ENCODE peak calls at places on chromosome 13, in four cellular contexts. E, B, V and P are unnamed samples.

GRCh38 chr13:93505104-93505952 is 278.7 kb downstream of the GPC6 start:
- DNase-seq in B (no peak), E (peak), V (peak), P (no peak)

GRCh38 chr13:29886446-29886845 is 36.0 kb upstream of the UBL3 start:
- DNase-seq in B (no peak), V (no peak), E (no peak), P (no peak)

GRCh38 chr13:79541426-79542049 is 60.6 kb downstream of the NDFIP2 start:
- DNase-seq in V (peak), E (peak), B (no peak), P (peak)

GRCh38 chr13:42345367-42345766 is 73.4 kb downstream of the AKAP11 start:
- DNase-seq in E (no peak), V (no peak), B (no peak), P (no peak)

GRCh38 chr13:24626449-24626848 is 53.8 kb upstream of the ATP12A start:
- DNase-seq in B (no peak), E (no peak), V (no peak), P (no peak)

GRCh38 chr13:113887700-113888201 is 23.9 kb upstream of the GAS6 start:
- DNase-seq in E (no peak), V (no peak), B (no peak), P (no peak)

GRCh38 chr13:102970542-102970941 is 95.7 kb downstream of the SLC10A2 start:
- DNase-seq in E (no peak), B (no peak), V (no peak), P (no peak)

GRCh38 chr13:113448885-113449692 is 4.2 kb downstream of the ADPRHL1 start:
- DNase-seq in B (no peak), E (no peak), V (peak), P (no peak)

GRCh38 chr13:111883571-111884343 is 183.2 kb upstream of the SOX1 start:
- DNase-seq in V (no peak), B (no peak), E (no peak), P (no peak)

GRCh38 chr13:98265669-98266551 is 88.8 kb upstream of the RNF113B start:
- DNase-seq in B (no peak), V (no peak), E (peak), P (no peak)

GRCh38 chr13:110374644-110375370 is 67.7 kb downstream of the COL4A2 start:
- DNase-seq in E (no peak), V (peak), B (no peak), P (no peak)

GRCh38 chr13:24074687-24075086 is 85.8 kb upstream of the SPATA13 start:
- DNase-seq in B (no peak), V (no peak), E (no peak), P (no peak)

GRCh38 chr13:43357435-43358065 is 334.2 kb downstream of the DNAJC15 start:
- DNase-seq in E (no peak), B (no peak), V (no peak), P (no peak)

GRCh38 chr13:21435710-21436151 is 23.4 kb downstream of the ZDHHC20 start:
- DNase-seq in E (peak), V (peak), B (no peak), P (no peak)

GRCh38 chr13:69935043-69935442 is 172.6 kb upstream of the ATXN8OS start:
- DNase-seq in E (peak), B (no peak), V (peak), P (no peak)

GRCh38 chr13:98543380-98544104 is 33.4 kb downstream of the STK24 start:
- DNase-seq in B (no peak), V (no peak), E (no peak), P (no peak)

GRCh38 chr13:63351533-63351932 is 1935.9 kb upstream of the PCDH20 start:
- DNase-seq in E (peak), B (no peak), V (no peak), P (no peak)

GRCh38 chr13:111337206-111337605 is 16.8 kb downstream of the TEX29 start:
- DNase-seq in B (no peak), V (peak), E (peak), P (no peak)

GRCh38 chr13:99072356-99072755 is 94.5 kb upstream of the DOCK9 start:
- DNase-seq in V (peak), E (no peak), B (no peak), P (no peak)

GRCh38 chr13:98976941-98977340 is 923 bp downstream of the DOCK9 start:
- DNase-seq in E (peak), V (no peak), B (no peak), P (no peak)

DNA sequence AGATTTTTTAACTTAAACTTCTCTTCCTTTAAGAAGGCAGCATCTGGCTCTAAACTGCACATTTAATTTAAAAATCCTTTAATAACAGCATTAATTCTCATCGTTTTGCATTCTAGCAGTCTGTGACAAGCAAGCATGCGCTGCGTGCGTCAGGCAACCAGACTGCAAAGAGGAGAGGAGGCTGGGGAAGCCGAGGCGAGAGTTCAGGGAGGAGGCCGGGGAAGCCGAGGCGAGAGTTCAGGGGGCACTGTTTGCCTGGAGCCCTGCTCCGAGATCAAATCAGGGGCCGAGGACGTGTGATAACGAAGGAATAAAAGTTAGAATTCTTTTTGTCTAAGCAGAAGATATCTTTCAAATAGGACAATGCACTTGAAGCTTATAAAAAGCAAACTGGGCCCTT is 435.7 kb downstream of the EFNB2 start:
- DNase-seq in E (no peak), V (no peak), B (no peak), P (no peak)
- H2BK12ac ChIP-seq in E (no peak), V (peak), B (peak), P (no peak)

GRCh38 chr13:48078251-48078656 is 16.6 kb downstream of the MED4 start:
- DNase-seq in B (no peak), E (no peak), V (peak), P (no peak)
- H3K4me3 ChIP-seq in B (no peak), E (no peak), V (peak), P (peak)

DNA sequence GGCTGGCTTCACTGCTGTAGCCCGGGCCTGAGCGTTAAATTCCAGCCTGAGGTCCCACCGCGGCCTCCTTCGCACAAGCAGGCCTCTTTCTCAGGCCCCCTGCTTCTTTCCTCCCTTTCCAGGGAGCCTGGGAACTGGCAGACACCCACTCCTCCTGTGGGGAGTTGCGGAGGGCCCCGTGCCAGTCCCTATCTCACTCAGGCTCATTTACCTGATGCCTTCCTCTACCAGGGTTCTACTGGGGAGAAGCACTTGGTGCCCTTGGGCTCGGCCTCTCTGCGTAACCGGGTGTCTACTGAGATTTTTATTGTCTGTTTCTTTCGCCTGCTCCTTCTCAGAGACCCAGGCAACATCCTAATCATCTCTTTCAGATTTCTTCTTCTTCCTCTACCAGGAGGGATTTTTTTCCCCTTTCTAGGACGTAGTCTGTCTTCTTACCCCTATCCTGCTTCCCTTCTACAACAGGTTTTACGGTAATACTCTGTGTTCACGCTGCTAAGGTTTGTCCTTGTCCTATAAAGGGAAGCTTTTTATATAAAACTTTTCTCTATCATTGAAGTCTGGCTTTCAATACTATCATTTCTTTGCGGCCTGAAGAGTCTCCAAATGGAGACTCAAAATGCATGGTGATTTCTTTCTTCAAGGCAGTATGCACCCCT is 135.4 kb upstream of the GPR12 start:
- DNase-seq in V (no peak), E (no peak), B (no peak), P (no peak)
- H2BK12ac ChIP-seq in V (no peak), E (no peak), B (peak), P (no peak)

DNA sequence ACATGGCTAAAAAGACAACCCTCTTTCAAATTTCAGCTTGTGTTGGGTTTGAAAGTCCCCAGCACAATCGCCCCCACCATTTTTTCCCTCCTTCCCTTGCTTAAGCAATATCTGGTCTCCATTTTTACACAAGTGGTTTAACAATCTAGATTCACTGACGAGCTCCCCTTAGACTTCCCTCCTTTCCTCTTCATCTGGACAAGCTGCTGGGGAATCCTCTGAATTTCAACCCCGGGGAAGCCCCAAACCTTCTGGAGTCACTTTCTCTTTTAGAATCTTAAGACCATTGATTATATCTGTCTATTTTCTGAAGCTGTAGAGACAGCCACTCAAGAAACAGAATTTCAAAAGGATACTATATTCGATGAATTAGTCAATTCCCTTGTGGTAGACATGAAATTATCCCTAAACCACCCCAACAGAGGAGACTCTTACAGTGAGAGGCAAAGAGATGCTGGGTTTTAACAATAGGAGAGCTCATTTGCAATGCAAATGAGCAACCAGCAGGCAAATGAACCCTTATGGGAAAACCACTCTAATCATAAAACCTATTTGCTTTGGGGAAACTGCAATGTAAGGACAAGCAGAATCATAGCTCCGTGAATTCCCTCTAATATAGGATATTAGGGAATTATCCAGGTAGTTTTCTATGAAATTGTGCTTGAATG is 78.9 kb downstream of the TEX26 start:
- DNase-seq in B (no peak), V (no peak), E (no peak), P (no peak)
- H3K4me3 ChIP-seq in B (no peak), V (no peak), E (no peak), P (no peak)

DNA sequence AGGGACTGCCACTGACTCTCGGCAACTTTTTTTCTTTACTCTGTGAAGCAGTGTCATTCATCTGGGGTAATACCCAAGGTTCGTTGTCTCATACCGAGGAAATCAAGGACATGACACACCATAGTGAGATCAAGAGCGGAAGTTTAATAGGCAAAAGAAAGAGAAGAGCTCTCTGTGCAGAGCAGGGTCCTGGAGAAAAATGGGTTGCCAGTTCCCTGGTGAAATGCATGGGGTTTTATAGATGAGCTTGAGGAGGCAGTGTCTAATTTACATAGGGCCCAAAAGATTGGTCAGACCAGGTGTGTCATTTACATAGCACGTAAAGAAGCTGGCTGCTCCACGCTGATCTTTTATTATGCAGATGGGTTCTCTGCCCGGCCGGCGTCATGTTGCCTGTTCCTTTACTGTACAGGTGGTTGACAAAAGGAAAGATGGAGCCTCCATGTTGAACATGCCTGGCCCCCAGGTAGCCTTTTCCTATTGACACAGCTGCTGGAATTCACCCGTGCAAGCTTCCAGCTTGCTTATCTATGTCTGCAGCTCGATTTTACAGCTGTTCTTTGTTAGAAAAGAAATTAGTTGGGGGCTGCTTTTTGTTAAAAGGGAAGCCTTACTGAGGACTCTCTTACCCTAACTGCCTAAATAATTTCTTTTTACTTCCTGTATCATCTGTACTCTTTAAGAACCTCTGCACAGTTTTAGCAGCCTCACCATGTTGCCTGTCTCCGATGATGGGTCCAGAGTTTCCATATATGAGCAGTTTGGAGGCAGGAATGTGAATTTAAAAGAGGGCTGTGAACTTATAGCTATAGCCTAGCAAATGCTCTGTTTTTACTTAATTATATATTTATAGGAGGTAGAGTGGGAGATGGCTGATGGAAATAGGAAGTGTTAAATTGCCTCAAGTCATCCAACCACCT is 98.0 kb upstream of the DIAPH3 start:
- DNase-seq in V (no peak), B (peak), E (no peak), P (no peak)
- H2BK12ac ChIP-seq in V (no peak), B (peak), E (no peak), P (no peak)

GRCh38 chr13:39577203-39577602 is 25.8 kb downstream of the LHFPL6 start:
- DNase-seq in B (no peak), E (no peak), V (no peak), P (no peak)

GRCh38 chr13:39575641-39576238 is 27.3 kb downstream of the LHFPL6 start:
- DNase-seq in E (no peak), V (no peak), B (no peak), P (no peak)

GRCh38 chr13:39577833-39578232 is 25.2 kb downstream of the LHFPL6 start:
- DNase-seq in V (no peak), B (no peak), E (no peak), P (no peak)

GRCh38 chr13:39581177-39581576 is 21.8 kb downstream of the LHFPL6 start:
- DNase-seq in B (no peak), V (no peak), E (no peak), P (no peak)

DNA sequence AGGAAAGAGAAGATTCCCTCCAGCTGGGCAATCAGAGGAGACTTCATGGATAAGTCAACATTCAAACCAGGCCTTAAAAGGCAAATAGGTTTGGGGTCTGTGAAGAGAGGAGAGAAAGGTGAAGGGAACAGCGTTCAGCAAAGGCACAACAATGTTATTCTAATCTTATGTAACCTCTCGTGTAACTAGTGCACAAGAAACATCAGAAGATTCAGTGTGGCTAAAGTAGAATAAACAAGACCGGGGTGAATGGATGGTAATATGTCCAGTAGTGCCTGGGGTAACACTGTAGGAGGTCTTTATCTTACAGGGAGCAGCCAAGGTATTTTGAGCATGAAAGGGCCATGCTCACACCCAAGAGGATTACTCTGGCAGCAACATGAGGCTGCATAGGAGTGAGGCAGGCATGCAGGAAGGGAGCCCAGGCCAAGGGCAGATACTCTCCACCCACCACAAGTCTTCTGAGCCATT is 24.1 kb downstream of the LHFPL6 start:
- DNase-seq in B (no peak), V (no peak), E (no peak), P (no peak)
- H3K4me3 ChIP-seq in B (no peak), V (no peak), E (no peak), P (no peak)

DNA sequence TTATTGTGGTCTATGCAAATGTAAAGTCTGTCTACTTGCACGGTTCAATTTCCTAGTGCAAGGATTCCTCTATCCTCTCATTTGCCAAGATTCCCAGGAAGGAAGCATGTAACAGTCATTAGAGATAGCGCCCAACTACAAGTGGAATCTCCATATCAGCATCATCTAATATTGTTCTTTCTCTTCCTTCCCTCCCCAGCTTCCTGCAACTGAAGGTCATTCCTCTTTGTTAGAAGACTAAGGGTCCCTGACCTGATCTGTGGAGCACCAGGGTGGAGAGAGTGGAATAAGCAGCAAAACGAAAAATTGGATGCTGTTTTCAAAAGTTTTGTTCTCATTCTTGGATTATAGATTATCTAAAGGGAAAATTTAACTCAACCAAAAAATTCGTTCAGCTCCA is 714.0 kb downstream of the DIAPH3 start:
- DNase-seq in E (no peak), B (no peak), V (no peak), P (no peak)
- H2BK12ac ChIP-seq in E (no peak), B (peak), V (no peak), P (no peak)

DNA sequence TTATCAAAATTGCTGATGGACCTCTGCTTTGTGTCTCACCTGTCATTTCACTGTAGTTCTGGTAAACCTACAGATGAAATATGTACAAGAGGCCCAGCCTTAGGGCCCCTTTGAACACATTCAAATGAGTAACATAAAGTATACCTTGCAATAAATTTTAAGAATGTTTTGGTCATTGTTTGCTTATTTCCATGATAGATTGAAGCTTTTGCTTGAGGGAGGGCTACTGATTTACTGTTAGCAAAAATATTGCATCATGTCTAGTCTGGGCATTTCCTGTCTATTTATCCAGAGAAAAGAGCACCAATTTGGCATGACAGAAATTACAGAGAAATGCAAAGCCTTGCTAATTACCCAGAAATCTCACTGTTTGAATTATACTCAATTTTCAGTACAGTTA is 705.5 kb upstream of the PCDH9 start:
- DNase-seq in E (no peak), V (no peak), B (no peak), P (no peak)
- H3K4me3 ChIP-seq in E (no peak), V (no peak), B (no peak), P (no peak)

GRCh38 chr13:71629167-71629566 is 237.8 kb downstream of the DACH1 start:
- DNase-seq in V (no peak), E (no peak), B (no peak), P (no peak)
- H2BK12ac ChIP-seq in V (no peak), E (peak), B (no peak), P (no peak)

GRCh38 chr13:51665456-51665855 is 81.2 kb downstream of the WDFY2 start:
- DNase-seq in V (no peak), E (no peak), B (no peak), P (no peak)

GRCh38 chr13:51668580-51669195 is 84.4 kb downstream of the WDFY2 start:
- DNase-seq in V (no peak), E (no peak), B (no peak), P (no peak)

GRCh38 chr13:51663980-51664957 is 80.0 kb downstream of the WDFY2 start:
- DNase-seq in B (no peak), E (peak), V (no peak), P (no peak)

GRCh38 chr13:51666839-51667238 is 82.6 kb downstream of the WDFY2 start:
- DNase-seq in E (no peak), B (no peak), V (no peak), P (no peak)

DNA sequence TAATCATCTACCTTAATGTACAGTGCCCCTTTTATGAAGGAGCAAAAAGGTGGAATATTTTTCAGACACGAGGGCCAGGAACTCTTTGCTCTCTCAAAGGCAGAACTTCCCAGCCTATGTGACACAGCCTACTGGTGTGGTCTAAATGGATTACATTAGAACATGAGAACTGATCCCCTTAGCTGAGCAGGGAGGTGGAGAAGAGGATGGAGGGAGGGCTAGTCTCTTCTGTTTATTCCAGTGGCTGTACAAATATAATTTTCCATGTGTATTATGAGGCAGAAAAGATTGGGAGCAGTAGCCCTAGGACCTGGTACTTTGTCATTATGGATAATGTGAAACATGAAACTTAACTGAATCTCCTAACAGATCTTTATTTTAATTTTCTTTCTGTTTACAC is 82.1 kb downstream of the WDFY2 start:
- DNase-seq in V (no peak), B (no peak), E (no peak), P (no peak)
- H3K4me3 ChIP-seq in V (no peak), B (no peak), E (no peak), P (no peak)